ENCODE peak calls at places on chromosomes 11 and 22, in four cellular contexts. G is transverse colon, I is T47D, S is PC-3. W is an unnamed sample.
A peak's percentile ranks its signal among the peaks of the same experiment; 100 is the strongest.

GRCh38 chr11:71581826-71582225 is 849 bp downstream of the KRTAP5-11 start:
- DNase-seq in G (no peak), I (no peak), S (peak; percentile 57), W (no peak)

GRCh38 chr22:50531546-50532352 is 1.9 kb upstream of the TYMP start:
- DNase-seq in G (peak; percentile 84), I (peak; percentile 56), S (peak; percentile 43), W (no peak)

GRCh38 chr11:312092-312816 is 1.6 kb upstream of the IFITM1 start:
- DNase-seq in G (no peak), I (no peak), S (no peak), W (no peak)

GRCh38 chr11:25755918-25756584 is 575.9 kb upstream of the ANO3 start:
- DNase-seq in G (no peak), I (no peak), S (no peak), W (no peak)

GRCh38 chr22:35842954-35843353 is 125.3 kb downstream of the APOL5 start:
- DNase-seq in G (no peak), I (no peak), S (peak; percentile 72), W (peak; percentile 24)

GRCh38 chr11:35618497-35619029 is 303 bp downstream of the FJX1 start:
- DNase-seq in G (peak; percentile 8), I (peak; percentile 59), S (peak; percentile 34), W (no peak)

GRCh38 chr11:44564198-44564597 is 1.3 kb upstream of the CD82 start:
- DNase-seq in G (peak; percentile 52), I (no peak), S (no peak), W (no peak)

GRCh38 chr11:133945087-133945974 is 11.4 kb downstream of the IGSF9B start:
- DNase-seq in G (no peak), I (no peak), S (peak; percentile 28), W (no peak)

GRCh38 chr11:113159967-113160621 is 154.3 kb upstream of the TTC12 start:
- DNase-seq in G (no peak), I (no peak), S (no peak), W (no peak)

GRCh38 chr22:29183971-29184595 is 21.6 kb upstream of the EMID1 start:
- DNase-seq in G (no peak), I (no peak), S (no peak), W (no peak)

GRCh38 chr11:73461844-73462435 is 85.7 kb downstream of the RELT start:
- DNase-seq in G (no peak), I (no peak), S (no peak), W (no peak)

GRCh38 chr11:837189-837989 is 4.6 kb downstream of the CD151 start:
- DNase-seq in G (no peak), I (no peak), S (no peak), W (no peak)

GRCh38 chr11:12390687-12391110 is 13.3 kb downstream of the PARVA start:
- DNase-seq in G (no peak), I (no peak), S (no peak), W (no peak)

GRCh38 chr11:77407613-77408012 is 66.3 kb downstream of the PAK1 start:
- DNase-seq in G (peak; percentile 80), I (no peak), S (peak; percentile 99), W (peak; percentile 74)

GRCh38 chr11:67247946-67248550 is 18.2 kb upstream of the GRK2 start:
- DNase-seq in G (no peak), I (no peak), S (peak; percentile 54), W (no peak)

GRCh38 chr11:71206186-71206585 is 46.2 kb downstream of the SHANK2 start:
- DNase-seq in G (peak; percentile 33), I (peak; percentile 81), S (no peak), W (no peak)

GRCh38 chr11:34492806-34493414 is 20.7 kb downstream of the ELF5 start:
- DNase-seq in G (peak; percentile 53), I (peak; percentile 66), S (peak; percentile 72), W (no peak)

GRCh38 chr22:23147632-23148387 is 2.5 kb downstream of the RAB36 start:
- DNase-seq in G (no peak), I (peak; percentile 70), S (peak; percentile 72), W (no peak)

GRCh38 chr11:2089536-2090165 is 49.5 kb downstream of the IGF2 start:
- DNase-seq in G (no peak), I (peak; percentile 38), S (peak; percentile 71), W (no peak)

GRCh38 chr11:17609536-17610401 is 62.7 kb downstream of the OTOG start:
- DNase-seq in G (no peak), I (no peak), S (no peak), W (no peak)

GRCh38 chr22:38760477-38761201 is 4.8 kb upstream of the SUN2 start:
- DNase-seq in G (no peak), I (no peak), S (no peak), W (no peak)

GRCh38 chr22:49300951-49301397 is 526.7 kb downstream of the BRD1 start:
- DNase-seq in G (no peak), I (no peak), S (no peak), W (no peak)

GRCh38 chr11:66047541-66048365 is 1.2 kb downstream of the GAL3ST3 start:
- DNase-seq in G (no peak), I (no peak), S (no peak), W (no peak)

GRCh38 chr11:68269414-68270081 is 2.2 kb downstream of the C11orf24 start:
- DNase-seq in G (no peak), I (no peak), S (peak; percentile 43), W (no peak)

W was measured in GM04504.